ENCODE peak calls at places on chromosomes 2 and 18, in six cellular contexts. R is mammary epithelial cell, Y is NT2/D1, T is adipocyte, U is HepG2, K is neuronal stem cell. Z is an unnamed sample.

GRCh38 chr2:182666674-182667320 is 49.3 kb upstream of the DNAJC10 start:
- DNase-seq in R (peak; percentile 28), Y (no peak), T (peak; percentile 46), U (peak; percentile 31), K (no peak), Z (no peak)

GRCh38 chr2:219536425-219536824 is 7.2 kb downstream of the CHPF start:
- DNase-seq in R (no peak), Y (no peak), T (no peak), U (no peak), K (no peak), Z (no peak)

GRCh38 chr18:13429016-13429415 is 210.5 kb downstream of the LDLRAD4 start:
- DNase-seq in R (no peak), Y (no peak), T (no peak), U (no peak), K (no peak), Z (no peak)

GRCh38 chr2:189580267-189580661 is 322 bp downstream of the SLC40A1 start:
- DNase-seq in R (no peak), Y (peak; percentile 18), T (peak; percentile 43), U (peak; percentile 40), K (no peak), Z (peak; percentile 76)

GRCh38 chr2:73868204-73868978 is 24.4 kb upstream of the ACTG2 start:
- DNase-seq in R (peak; percentile 48), Y (no peak), T (no peak), U (no peak), K (no peak), Z (no peak)

GRCh38 chr18:9734189-9734588 is 26.1 kb downstream of the RAB31 start:
- DNase-seq in R (no peak), Y (no peak), T (no peak), U (peak; percentile 70), K (no peak), Z (no peak)

GRCh38 chr18:69968073-69968472 is 20.4 kb upstream of the CD226 start:
- DNase-seq in R (no peak), Y (no peak), T (no peak), U (no peak), K (no peak), Z (no peak)

GRCh38 chr2:3682811-3683210 is 20.6 kb upstream of the DCDC2C start:
- DNase-seq in R (no peak), Y (no peak), T (no peak), U (no peak), K (no peak), Z (no peak)

GRCh38 chr2:201704536-201704935 is 6.1 kb upstream of the MPP4 start:
- DNase-seq in R (no peak), Y (no peak), T (no peak), U (no peak), K (no peak), Z (no peak)

GRCh38 chr2:146677280-146677679 is 1167.5 kb upstream of the ACVR2A start:
- DNase-seq in R (peak; percentile 5), Y (no peak), T (no peak), U (peak; percentile 6), K (no peak), Z (no peak)

GRCh38 chr18:67300498-67300897 is 216.0 kb downstream of the DSEL start:
- DNase-seq in R (peak; percentile 5), Y (no peak), T (no peak), U (no peak), K (peak; percentile 23), Z (no peak)

GRCh38 chr2:41949541-41950439 is 98.0 kb upstream of the PKDCC start:
- DNase-seq in R (no peak), Y (no peak), T (no peak), U (no peak), K (no peak), Z (no peak)

GRCh38 chr2:33522571-33522970 is 46.1 kb downstream of the RASGRP3 start:
- DNase-seq in R (no peak), Y (no peak), T (no peak), U (no peak), K (no peak), Z (no peak)

GRCh38 chr2:183010112-183010511 is 28.1 kb downstream of the NCKAP1 start:
- DNase-seq in R (peak; percentile 9), Y (no peak), T (peak; percentile 24), U (no peak), K (peak; percentile 23), Z (no peak)

GRCh38 chr2:101410716-101411115 is 23.4 kb upstream of the CREG2 start:
- DNase-seq in R (peak; percentile 85), Y (no peak), T (no peak), U (no peak), K (no peak), Z (no peak)

GRCh38 chr2:62216616-62217015 is 20.7 kb downstream of the B3GNT2 start:
- DNase-seq in R (peak; percentile 74), Y (no peak), T (peak; percentile 75), U (peak; percentile 55), K (no peak), Z (no peak)

GRCh38 chr2:180017764-180018163 is 10.7 kb upstream of the CWC22 start:
- DNase-seq in R (peak; percentile 19), Y (no peak), T (peak; percentile 75), U (no peak), K (no peak), Z (no peak)

GRCh38 chr2:71129114-71129890 is 727 bp downstream of the MCEE start:
- DNase-seq in R (peak; percentile 4), Y (no peak), T (peak; percentile 42), U (no peak), K (no peak), Z (no peak)

GRCh38 chr18:42941860-42942259 is 173.6 kb downstream of the RIT2 start:
- DNase-seq in R (no peak), Y (no peak), T (no peak), U (no peak), K (no peak), Z (no peak)

GRCh38 chr2:52193804-52194203 is 1161.9 kb upstream of the NRXN1 start:
- DNase-seq in R (no peak), Y (no peak), T (no peak), U (no peak), K (no peak), Z (no peak)

GRCh38 chr18:22149710-22150109 is 19.7 kb upstream of the GATA6 start:
- DNase-seq in R (no peak), Y (no peak), T (no peak), U (no peak), K (no peak), Z (no peak)

GRCh38 chr2:203706403-203706802 is at the start of gene CD28:
- DNase-seq in R (no peak), Y (no peak), T (no peak), U (no peak), K (no peak), Z (peak; percentile 81)
- H3K9ac ChIP-seq in R (no peak within 1 kb of the TSS), Y (no peak within 1 kb of the TSS), T (no peak within 1 kb of the TSS), U (no peak within 1 kb of the TSS), K (no peak within 1 kb of the TSS), Z (no peak within 1 kb of the TSS)

DNA sequence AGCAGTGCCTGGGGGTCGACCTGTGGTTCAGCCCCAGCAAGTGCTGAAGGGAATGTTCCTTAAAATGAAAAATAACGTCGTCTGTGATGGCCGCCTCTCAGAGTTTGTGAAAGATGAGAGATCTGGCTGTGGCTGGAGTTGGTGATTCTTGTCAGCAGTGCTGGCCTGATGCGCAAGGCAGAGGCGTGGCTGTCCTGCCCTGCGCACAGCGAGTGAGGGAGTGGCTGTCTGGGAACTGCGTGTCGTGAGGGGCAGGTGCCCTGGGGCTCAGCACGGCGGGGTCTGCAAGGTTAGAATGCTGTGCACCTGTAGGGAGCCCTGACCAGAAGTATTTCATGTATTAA is 8.8 kb downstream of the NFATC1 start:
- DNase-seq in R (no peak), Y (no peak), T (no peak), U (no peak), K (no peak), Z (peak; percentile 63)
- H3K9ac ChIP-seq in R (no peak overlapping the region), Y (peak overlapping the region; percentile 2), T (no peak overlapping the region), U (no peak overlapping the region), K (no peak overlapping the region), Z (no peak overlapping the region)

DNA sequence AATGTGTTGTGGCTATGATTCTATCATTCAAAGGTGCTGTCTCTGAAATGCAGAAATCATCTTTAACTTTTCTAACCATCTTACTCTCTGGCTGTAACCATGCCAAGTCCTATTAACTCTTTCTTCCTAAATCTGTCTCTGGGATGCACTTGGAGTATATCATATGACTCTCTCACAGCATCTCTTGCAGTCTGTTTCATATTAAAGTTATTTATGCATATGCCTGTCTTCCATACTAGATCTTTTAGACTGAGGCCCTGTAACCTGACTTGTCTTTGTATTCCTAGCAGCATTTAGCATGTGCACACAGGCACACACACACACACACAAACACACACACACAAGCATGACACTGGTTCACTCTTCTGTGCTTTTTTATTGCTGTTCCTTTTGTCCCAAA is 320.6 kb downstream of the ETAA1 start:
- DNase-seq in R (no peak), Y (no peak), T (no peak), U (no peak), K (no peak), Z (no peak)
- H3K9ac ChIP-seq in R (no peak overlapping the region), Y (no peak overlapping the region), T (no peak overlapping the region), U (no peak overlapping the region), K (no peak overlapping the region), Z (no peak overlapping the region)

GRCh38 chr2:11828933-11829323 is 82.5 kb downstream of the LPIN1 start:
- DNase-seq in R (no peak), Y (no peak), T (no peak), U (no peak), K (no peak), Z (no peak)
- H3K9ac ChIP-seq in R (peak overlapping the region; percentile 36), Y (peak overlapping the region; percentile 42), T (peak overlapping the region; percentile 58), U (peak overlapping the region; percentile 70), K (no peak overlapping the region), Z (no peak overlapping the region)

DNA sequence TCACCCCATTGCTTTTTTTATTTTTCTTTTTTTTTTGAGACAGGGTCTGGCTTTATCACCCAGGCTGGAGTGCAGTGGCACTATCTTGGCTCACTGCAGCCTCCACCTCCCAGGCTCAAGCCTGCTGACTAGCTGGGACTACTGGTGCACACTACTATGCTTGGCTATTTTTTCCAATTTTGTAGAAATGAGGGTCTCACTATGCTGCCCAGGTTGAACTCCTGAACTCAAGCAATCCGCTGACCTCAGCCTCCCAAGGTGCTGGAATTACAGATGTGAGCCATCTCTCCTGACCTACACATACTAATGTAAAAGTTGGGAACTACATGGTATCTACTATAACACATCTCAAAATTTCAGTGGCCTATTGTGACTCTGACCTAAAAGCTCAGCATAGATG is 101.2 kb downstream of the FMNL2 start:
- DNase-seq in R (no peak), Y (no peak), T (no peak), U (no peak), K (no peak), Z (no peak)
- H3K9ac ChIP-seq in R (no peak overlapping the region), Y (no peak overlapping the region), T (no peak overlapping the region), U (no peak overlapping the region), K (no peak overlapping the region), Z (no peak overlapping the region)